ENCODE peak calls at places on chromosomes 2 and 18, in four cellular contexts. F is K562, Y is HCT116, V is HepG2. C is an unnamed sample.

GRCh38 chr2:182545420-182546167 is 118.8 kb upstream of the PDE1A start:
- DNase-seq in F (no peak), Y (no peak), V (no peak), C (no peak)

GRCh38 chr18:13375302-13376255 is 157.0 kb downstream of the LDLRAD4 start:
- DNase-seq in F (peak), Y (peak), V (no peak), C (peak)

GRCh38 chr2:68971591-68972231 is 2.7 kb upstream of the GKN1 start:
- DNase-seq in F (no peak), Y (no peak), V (no peak), C (no peak)

GRCh38 chr2:201962766-201963555 is 70.7 kb upstream of the FZD7 start:
- DNase-seq in F (no peak), Y (no peak), V (no peak), C (no peak)

GRCh38 chr18:46164920-46165319 is 60.7 kb downstream of the HAUS1 start:
- DNase-seq in F (no peak), Y (no peak), V (no peak), C (no peak)

GRCh38 chr2:186459009-186459408 is 27.1 kb upstream of the ZC3H15 start:
- DNase-seq in F (peak), Y (peak), V (peak), C (no peak)

GRCh38 chr2:224161712-224162111 is 122.6 kb upstream of the SERPINE2 start:
- DNase-seq in F (no peak), Y (no peak), V (no peak), C (no peak)

GRCh38 chr2:31282634-31283033 is 48.7 kb downstream of the EHD3 start:
- DNase-seq in F (no peak), Y (no peak), V (no peak), C (no peak)

GRCh38 chr2:36570416-36570815 is 27.6 kb downstream of the FEZ2 start:
- DNase-seq in F (no peak), Y (no peak), V (no peak), C (no peak)

GRCh38 chr2:30346475-30347169 is 100.4 kb upstream of the LCLAT1 start:
- DNase-seq in F (no peak), Y (no peak), V (no peak), C (no peak)

GRCh38 chr2:128312411-128312810 is 6.3 kb downstream of the HS6ST1 start:
- DNase-seq in F (no peak), Y (no peak), V (no peak), C (no peak)

GRCh38 chr18:10499230-10499629 is 26.6 kb upstream of the NAPG start:
- DNase-seq in F (no peak), Y (no peak), V (no peak), C (no peak)

GRCh38 chr18:58241877-58242276 is 197.9 kb downstream of the NEDD4L start:
- DNase-seq in F (no peak), Y (no peak), V (no peak), C (no peak)

GRCh38 chr2:24919977-24920812 is at the start of gene ADCY3:
- DNase-seq in F (peak), Y (no peak), V (no peak), C (no peak)

GRCh38 chr2:2683581-2683980 is 352.5 kb upstream of the MYT1L start:
- DNase-seq in F (no peak), Y (no peak), V (no peak), C (no peak)

GRCh38 chr2:149410701-149411484 is 80.5 kb downstream of the LYPD6 start:
- DNase-seq in F (no peak), Y (no peak), V (no peak), C (no peak)

DNA sequence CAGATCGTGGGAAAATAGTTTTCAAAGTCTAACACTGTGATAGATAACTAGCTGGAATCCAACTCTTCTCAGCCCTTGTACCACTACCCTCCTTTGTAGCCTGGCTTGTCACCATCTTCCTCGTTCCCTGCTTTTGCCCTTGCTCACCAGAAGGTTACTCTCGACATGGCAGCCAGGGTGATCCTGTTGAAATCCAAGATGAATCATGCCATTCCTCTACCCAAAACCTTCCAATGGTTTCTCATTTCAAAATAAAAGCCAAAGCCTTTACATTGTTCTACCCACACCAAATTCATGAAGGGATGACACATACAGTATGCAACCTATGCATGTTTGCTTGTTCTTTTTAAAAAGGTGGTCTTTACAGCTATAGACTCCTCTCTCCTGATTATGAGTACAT is 45.7 kb downstream of the STAT4 start:
- DNase-seq in F (no peak), Y (no peak), V (no peak), C (no peak)
- TF ChIP-seq TCF7L2 in F (no peak), Y (no peak), V (no peak), C (no peak)

GRCh38 chr2:173252581-173252980 is 102.1 kb upstream of the CDCA7 start:
- DNase-seq in F (no peak), Y (no peak), V (no peak), C (no peak)
- TF ChIP-seq TCF7L2 in F (no peak), Y (no peak), V (no peak), C (no peak)

GRCh38 chr18:61635901-61636528 is 256.8 kb downstream of the RNF152 start:
- DNase-seq in F (peak), Y (peak), V (peak), C (no peak)
- TF ChIP-seq TCF7L2 in F (no peak), Y (no peak), V (no peak), C (no peak)

GRCh38 chr2:144518744-144519596 is 949 bp downstream of the ZEB2 start:
- DNase-seq in F (peak), Y (no peak), V (no peak), C (no peak)
- TF ChIP-seq TCF7L2 in F (no peak), Y (no peak), V (no peak), C (no peak)

DNA sequence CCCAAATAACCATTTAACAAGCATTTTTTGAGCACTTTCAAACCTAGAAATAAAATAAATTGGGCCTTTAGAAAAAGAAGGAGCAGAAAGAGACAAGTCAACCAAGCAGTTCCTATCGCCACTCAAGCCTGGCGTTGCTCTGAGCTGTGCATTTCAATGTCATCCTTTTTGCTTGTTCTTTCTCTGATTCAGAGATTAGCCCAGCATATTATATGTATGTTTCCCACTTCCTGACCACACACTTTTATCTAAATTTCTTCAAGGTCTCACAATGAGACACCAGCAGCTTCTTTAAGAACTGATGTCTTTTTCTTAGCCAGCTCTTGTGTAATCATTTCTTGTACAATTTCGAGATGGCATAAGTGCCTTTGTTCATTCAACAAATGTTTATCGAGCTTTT is 344.5 kb upstream of the ID2 start:
- DNase-seq in F (no peak), Y (no peak), V (no peak), C (no peak)
- TF ChIP-seq TCF7L2 in F (no peak), Y (no peak), V (no peak), C (no peak)

GRCh38 chr18:64410685-64411084 is 261.8 kb upstream of the LINC00305 start:
- DNase-seq in F (no peak), Y (no peak), V (no peak), C (no peak)
- TF ChIP-seq TCF7L2 in F (no peak), Y (no peak), V (no peak), C (no peak)

GRCh38 chr2:120766758-120767351 is 31.2 kb downstream of the GLI2 start:
- DNase-seq in F (no peak), Y (no peak), V (no peak), C (no peak)

GRCh38 chr2:120768112-120769048 is 32.7 kb downstream of the GLI2 start:
- DNase-seq in F (no peak), Y (no peak), V (no peak), C (no peak)

GRCh38 chr2:120765911-120766757 is 30.5 kb downstream of the GLI2 start:
- DNase-seq in F (no peak), Y (no peak), V (no peak), C (no peak)

GRCh38 chr2:120769076-120769786 is 33.6 kb downstream of the GLI2 start:
- DNase-seq in F (no peak), Y (no peak), V (no peak), C (no peak)

DNA sequence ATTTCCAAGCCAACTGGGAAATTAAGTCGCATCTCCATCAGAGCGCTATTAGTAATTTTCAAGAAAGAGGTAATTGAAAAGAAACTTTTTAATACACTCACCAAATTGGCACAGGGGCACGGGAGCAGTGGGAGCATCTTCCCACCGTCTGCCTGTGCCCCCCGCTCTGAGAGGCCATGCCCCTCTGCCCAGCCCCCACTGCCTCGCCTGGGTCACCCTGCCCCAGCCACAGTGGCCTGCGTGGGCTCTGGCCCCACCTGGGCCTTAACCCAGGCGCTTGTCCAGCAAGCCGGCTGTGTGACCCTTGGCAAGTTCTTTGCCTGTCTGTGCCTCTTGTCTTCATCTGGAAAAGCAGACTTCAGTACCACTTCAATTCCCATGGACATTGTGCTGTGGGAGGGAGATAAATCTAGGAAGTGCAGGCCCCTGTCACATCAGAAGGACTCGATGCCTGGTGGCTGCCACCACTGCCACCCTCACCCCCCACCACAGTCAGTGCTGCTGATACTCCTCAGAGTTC is 31.9 kb downstream of the GLI2 start:
- DNase-seq in F (no peak), Y (no peak), V (no peak), C (no peak)
- TF ChIP-seq TCF7L2 in F (no peak), Y (no peak), V (no peak), C (no peak)

GRCh38 chr2:109118321-109118720 is 10.7 kb upstream of the SH3RF3 start:
- DNase-seq in F (no peak), Y (no peak), V (no peak), C (no peak)
- TF ChIP-seq TCF7L2 in F (no peak), Y (no peak), V (no peak), C (no peak)

DNA sequence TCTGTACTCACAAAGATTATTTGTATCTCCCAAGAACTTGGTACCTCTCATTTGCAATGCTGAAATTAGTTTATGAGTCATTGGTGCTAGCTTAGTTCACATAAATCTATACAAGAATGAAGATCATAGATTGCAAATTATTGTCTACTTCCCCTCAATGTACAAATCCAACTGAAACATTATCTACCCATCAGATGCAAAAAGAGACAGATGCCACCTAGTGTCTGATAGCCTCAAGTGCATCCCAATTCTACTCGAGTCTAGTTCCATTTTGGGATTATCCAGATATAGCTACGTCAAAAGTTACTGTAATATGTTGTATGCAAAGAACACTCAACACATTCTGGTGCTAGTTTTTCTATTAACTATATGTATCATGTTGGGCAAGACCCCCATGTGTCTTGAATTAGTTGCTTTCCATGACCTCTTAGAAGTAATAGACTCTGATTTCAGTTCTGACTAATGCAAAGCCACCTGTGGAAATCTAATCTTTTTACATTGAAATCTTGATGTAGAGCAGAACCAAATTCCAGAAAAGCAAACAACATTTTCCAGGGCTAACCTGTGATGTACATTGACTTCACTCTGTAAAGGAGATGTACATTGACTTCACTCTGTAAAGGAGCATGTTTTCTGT is 210.0 kb downstream of the RBM43 start:
- DNase-seq in F (peak), Y (peak), V (peak), C (peak)
- TF ChIP-seq TCF7L2 in F (no peak), Y (no peak), V (no peak), C (no peak)

C was measured in Panc1.